ENCODE peak calls at places on chromosomes 11 and 22, in nine cellular contexts. O is GM23338, L is Panc1, Q is H1, V is sigmoid colon, N is endothelial cell of umbilical vein, H is transverse colon, I is breast epithelium, F is stomach. Y is an unnamed sample.

GRCh38 chr11:6812391-6813005 is 13.0 kb upstream of the OR6A2 start:
- DNase-seq in F (no peak), I (no peak), N (peak; percentile 48), V (no peak), Q (no peak), L (peak; percentile 65), O (peak; percentile 77), H (no peak), Y (no peak)

GRCh38 chr22:38943181-38943580 is 14.2 kb upstream of the APOBEC3A start:
- DNase-seq in O (peak; percentile 47), H (peak; percentile 4), V (no peak), F (peak; percentile 17), I (peak; percentile 38), Q (no peak), N (no peak), L (no peak), Y (no peak)

GRCh38 chr11:2748061-2748813 is 48.4 kb upstream of the KCNQ1OT1 start:
- DNase-seq in Q (no peak), I (peak; percentile 30), L (no peak), N (no peak), V (peak; percentile 45), H (no peak), F (no peak), O (no peak), Y (no peak)

GRCh38 chr11:14258177-14258935 is 100.6 kb downstream of the RRAS2 start:
- DNase-seq in I (no peak), Q (no peak), V (no peak), F (no peak), O (no peak), L (peak; percentile 32), H (peak; percentile 60), N (peak; percentile 25), Y (no peak)

GRCh38 chr22:27558658-27559371 is 242.7 kb downstream of the MN1 start:
- DNase-seq in H (peak; percentile 23), O (no peak), I (no peak), Q (no peak), V (no peak), N (no peak), F (no peak), L (no peak), Y (no peak)

GRCh38 chr11:89443366-89444303 is 47.5 kb downstream of the NOX4 start:
- DNase-seq in Q (no peak), V (no peak), L (no peak), F (no peak), H (no peak), I (no peak), O (no peak), N (peak; percentile 18), Y (no peak)

GRCh38 chr22:42994917-42995562 is 19.9 kb downstream of the PACSIN2 start:
- DNase-seq in L (peak; percentile 78), V (peak; percentile 88), Q (no peak), F (peak; percentile 79), N (peak; percentile 66), O (no peak), I (no peak), H (peak; percentile 75), Y (no peak)

GRCh38 chr11:36513965-36514364 is 3.9 kb upstream of the TRAF6 start:
- DNase-seq in L (no peak), V (no peak), I (no peak), H (no peak), F (no peak), O (no peak), N (no peak), Q (no peak), Y (no peak)

GRCh38 chr22:20424937-20425587 is 12.6 kb downstream of the SCARF2 start:
- DNase-seq in O (peak; percentile 94), L (no peak), I (no peak), H (no peak), N (no peak), Q (no peak), F (no peak), V (no peak), Y (no peak)

GRCh38 chr11:131693756-131694155 is 323.3 kb downstream of the NTM start:
- DNase-seq in F (no peak), I (no peak), Q (no peak), O (no peak), L (no peak), V (no peak), N (no peak), H (no peak), Y (peak; percentile 49)

GRCh38 chr22:48182036-48182435 is 1419.6 kb downstream of the TBC1D22A start:
- DNase-seq in H (no peak), O (no peak), L (no peak), Q (no peak), V (no peak), N (no peak), I (no peak), F (no peak), Y (peak; percentile 84)

GRCh38 chr22:43777204-43777671 is 34.9 kb downstream of the EFCAB6 start:
- DNase-seq in L (no peak), O (no peak), V (no peak), I (no peak), H (no peak), N (peak; percentile 19), Q (no peak), F (no peak), Y (no peak)

GRCh38 chr22:44935724-44936123 is 74.1 kb downstream of the PHF21B start:
- DNase-seq in F (no peak), O (no peak), V (no peak), H (no peak), L (no peak), N (no peak), I (no peak), Q (no peak), Y (no peak)

GRCh38 chr22:42673898-42674390 is 24.8 kb upstream of the CYB5R3 start:
- DNase-seq in H (no peak), L (no peak), N (peak; percentile 47), V (no peak), I (no peak), Q (no peak), F (no peak), O (peak; percentile 37), Y (no peak)

GRCh38 chr11:133986545-133986944 is 29.8 kb upstream of the IGSF9B start:
- DNase-seq in O (no peak), I (no peak), H (no peak), V (no peak), Q (no peak), N (no peak), F (no peak), L (no peak), Y (no peak)

GRCh38 chr11:107384136-107384535 is 73.5 kb downstream of the CWF19L2 start:
- DNase-seq in O (no peak), N (no peak), F (no peak), I (no peak), Q (no peak), V (no peak), L (no peak), H (no peak), Y (no peak)

GRCh38 chr11:130999086-130999485 is 82.8 kb upstream of the SNX19 start:
- DNase-seq in O (no peak), L (no peak), I (no peak), H (no peak), N (peak; percentile 64), V (no peak), Q (no peak), F (no peak), Y (no peak)

GRCh38 chr11:12474871-12475270 is 97.5 kb downstream of the PARVA start:
- DNase-seq in V (no peak), O (no peak), L (no peak), H (no peak), I (no peak), Q (no peak), F (no peak), N (no peak), Y (no peak)

GRCh38 chr11:76752321-76753175 is 30.6 kb upstream of the TSKU start:
- DNase-seq in Q (no peak), I (peak; percentile 60), F (peak; percentile 71), V (peak; percentile 92), N (no peak), O (no peak), L (no peak), H (peak; percentile 85), Y (no peak)
- TF ChIP-seq POLR2AphosphoS5 in Q (no peak), I (peak; percentile 23), F (peak; percentile 69), V (peak; percentile 59), N (no peak), O (no peak), L (no peak), H (peak; percentile 41), Y (peak; percentile 50)

GRCh38 chr22:35394011-35394312 is 6.0 kb upstream of the MCM5 start:
- DNase-seq in N (peak; percentile 68), H (no peak), V (no peak), O (no peak), Q (no peak), F (no peak), I (no peak), L (no peak), Y (no peak)
- H3K27ac ChIP-seq in N (no peak overlapping the region), H (no peak overlapping the region), V (no peak overlapping the region), O (no peak overlapping the region), Q (no peak overlapping the region), F (no peak overlapping the region), I (no peak overlapping the region), L (peak overlapping the region; percentile 2), Y (no peak overlapping the region)

GRCh38 chr11:65130631-65131416 is 3.5 kb downstream of the SYVN1 start:
- DNase-seq in O (no peak), I (no peak), N (no peak), L (no peak), H (no peak), F (no peak), Q (no peak), V (no peak), Y (peak; percentile 82)

GRCh38 chr11:65131895-65132237 is 2.5 kb downstream of the SYVN1 start:
- DNase-seq in Q (no peak), L (no peak), N (no peak), O (no peak), F (no peak), I (no peak), V (no peak), H (no peak), Y (no peak)

GRCh38 chr11:65132238-65132987 is 1.9 kb downstream of the SYVN1 start:
- DNase-seq in H (no peak), N (no peak), I (no peak), F (no peak), V (peak; percentile 61), O (no peak), L (no peak), Q (no peak), Y (peak; percentile 81)

GRCh38 chr11:65129649-65130441 is 4.5 kb downstream of the SYVN1 start:
- DNase-seq in L (no peak), I (no peak), N (no peak), Q (no peak), F (no peak), H (no peak), O (peak; percentile 50), V (peak; percentile 64), Y (no peak)

GRCh38 chr11:65131417-65131776 is 2.9 kb downstream of the SYVN1 start:
- DNase-seq in F (no peak), V (no peak), I (peak; percentile 15), N (no peak), H (no peak), O (no peak), Q (no peak), L (no peak), Y (no peak)
- H3K27me3 ChIP-seq in F (no peaks in the 10 kb centered on the region), V (no peaks in the 10 kb centered on the region), I (no peaks in the 10 kb centered on the region), N (no peaks in the 10 kb centered on the region), H (no peaks in the 10 kb centered on the region), O (no peaks in the 10 kb centered on the region), Q (no peaks in the 10 kb centered on the region), L (no peaks in the 10 kb centered on the region), Y (no peaks in the 10 kb centered on the region)

DNA sequence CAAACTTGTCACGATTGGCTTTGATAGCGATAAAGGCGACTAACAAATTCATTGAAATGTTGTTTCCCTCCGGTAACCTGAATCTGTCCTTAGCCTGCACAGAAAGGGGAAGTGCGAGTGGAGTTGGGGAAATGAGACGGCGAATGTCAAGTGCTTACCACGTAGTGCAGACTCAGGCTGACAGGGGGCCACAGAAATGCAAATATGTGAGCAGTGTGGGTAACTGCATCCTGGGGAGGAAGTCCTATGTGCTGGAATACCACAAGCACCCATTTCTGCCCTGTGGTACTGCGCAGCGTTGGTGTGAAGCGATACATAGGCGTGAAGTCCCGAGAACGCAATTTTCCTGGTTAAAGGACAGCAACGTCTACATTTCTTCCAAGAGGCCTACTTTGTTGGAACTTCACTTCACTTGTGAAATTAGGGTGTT is 869 bp upstream of the EIF4ENIF1 start:
- DNase-seq in I (no peak), H (peak; percentile 78), L (no peak), N (peak; percentile 81), F (peak; percentile 53), O (peak; percentile 58), Q (no peak), V (peak; percentile 77), Y (no peak)
- TF ChIP-seq POLR2AphosphoS5 in I (no peak), H (peak; percentile 50), L (no peak), N (no peak), F (peak; percentile 56), O (no peak), Q (no peak), V (no peak), Y (no peak)

Y was measured in vagina.